ENCODE peak calls at places on chromosomes 3 and 15, in five cellular contexts. D is activated CD4-positive, alpha-beta T cell treated with anti-CD3 and anti-CD28 coated beads for 48 hours; O is tibial nerve; K is AG04449; T is mesenchymal stem cell. S is an unnamed sample.

GRCh38 chr15:83285979-83286553 is 1.6 kb upstream of the BNC1 start:
- DNase-seq in O (no peak), K (peak), T (peak), D (no peak), S (no peak)

GRCh38 chr3:143203848-143204247 is 84.3 kb downstream of the CHST2 start:
- DNase-seq in T (peak), O (no peak), D (no peak), K (no peak), S (no peak)

GRCh38 chr3:37872413-37873160 is 10.9 kb downstream of the CTDSPL start:
- DNase-seq in T (peak), D (no peak), K (no peak), O (no peak), S (no peak)

GRCh38 chr3:11969986-11970385 is 34.2 kb upstream of the SYN2 start:
- DNase-seq in O (no peak), K (no peak), T (no peak), D (no peak), S (no peak)

GRCh38 chr15:31016446-31016915 is 25.1 kb upstream of the MTMR10 start:
- DNase-seq in K (peak), O (no peak), T (peak), D (no peak), S (no peak)

GRCh38 chr3:79976466-79976865 is 208.7 kb upstream of the ROBO1 start:
- DNase-seq in D (no peak), O (no peak), K (no peak), T (no peak), S (no peak)

GRCh38 chr3:10580426-10580825 is 75.0 kb upstream of the ATP2B2 start:
- DNase-seq in D (no peak), K (no peak), T (no peak), O (no peak), S (no peak)

GRCh38 chr3:108036984-108037741 is 53.7 kb downstream of the CD47 start:
- DNase-seq in D (no peak), T (peak), K (no peak), O (no peak), S (no peak)

GRCh38 chr3:120450261-120450913 is 405 bp downstream of the FSTL1 start:
- DNase-seq in O (peak), T (peak), D (peak), K (no peak), S (peak)

GRCh38 chr3:71064976-71065763 is 518.4 kb downstream of the FOXP1 start:
- DNase-seq in K (no peak), O (peak), D (peak), T (peak), S (peak)

GRCh38 chr3:29064085-29064484 is 216.8 kb upstream of the RBMS3 start:
- DNase-seq in K (peak), T (peak), D (no peak), O (no peak), S (peak)

GRCh38 chr15:60520041-60520824 is 41.3 kb upstream of the ICE2 start:
- DNase-seq in K (no peak), O (no peak), D (no peak), T (no peak), S (no peak)

GRCh38 chr3:23810342-23811116 is 4.8 kb downstream of the UBE2E1 start:
- DNase-seq in T (peak), K (no peak), D (peak), O (peak), S (peak)

GRCh38 chr15:69885182-69886041 is 212.3 kb downstream of the TLE3 start:
- DNase-seq in K (no peak), D (no peak), T (no peak), O (no peak), S (no peak)

GRCh38 chr15:68431037-68431791 is 749 bp downstream of the ITGA11 start:
- DNase-seq in D (no peak), K (no peak), T (no peak), O (no peak), S (no peak)

GRCh38 chr3:32083901-32084300 is 22.5 kb upstream of the GPD1L start:
- DNase-seq in D (no peak), T (no peak), K (no peak), O (no peak), S (no peak)

GRCh38 chr15:80822666-80823065 is 43.5 kb downstream of the CEMIP start:
- DNase-seq in O (no peak), T (no peak), K (no peak), D (no peak), S (no peak)

GRCh38 chr15:28122038-28122949 is 23.2 kb upstream of the OCA2 start:
- DNase-seq in K (no peak), D (no peak), T (no peak), O (no peak), S (no peak)

GRCh38 chr15:86837631-86838030 is 758.0 kb downstream of the AGBL1 start:
- DNase-seq in O (no peak), D (no peak), T (no peak), K (no peak), S (no peak)

GRCh38 chr3:196995646-196996355 is 27.2 kb upstream of the PIGZ start:
- DNase-seq in O (no peak), K (no peak), T (no peak), D (no peak), S (no peak)

GRCh38 chr3:30198162-30198561 is 408.2 kb upstream of the TGFBR2 start:
- DNase-seq in O (no peak), K (no peak), T (peak), D (no peak), S (no peak)

GRCh38 chr15:81310480-81310879 is 13.5 kb downstream of the STARD5 start:
- DNase-seq in T (no peak), O (no peak), K (no peak), D (no peak), S (no peak)

GRCh38 chr3:51677358-51677757 is 6.3 kb downstream of the TEX264 start:
- DNase-seq in T (no peak), D (no peak), K (no peak), O (no peak), S (no peak)

GRCh38 chr3:123281929-123282328 is 80.2 kb downstream of the SEC22A start:
- DNase-seq in D (no peak), K (no peak), O (no peak), T (no peak), S (no peak)

GRCh38 chr3:183369626-183370025 is 58.8 kb downstream of the MCF2L2 start:
- DNase-seq in T (no peak), K (no peak), D (no peak), O (no peak), S (no peak)

GRCh38 chr3:177680442-177680821 is 483.1 kb upstream of the TBL1XR1 start:
- DNase-seq in K (no peak), D (no peak), O (no peak), T (peak), S (no peak)

GRCh38 chr3:46861293-46861995 is 1.8 kb downstream of the MYL3 start:
- DNase-seq in K (no peak), T (no peak), O (no peak), D (no peak), S (no peak)

GRCh38 chr15:33206366-33206765 is 11.9 kb upstream of the FMN1 start:
- DNase-seq in T (no peak), K (no peak), O (no peak), D (no peak), S (no peak)

GRCh38 chr15:39939487-39940452 is 5.9 kb downstream of the EIF2AK4 start:
- DNase-seq in K (no peak), T (no peak), O (no peak), D (no peak), S (no peak)

GRCh38 chr3:123385072-123385471 is 63.8 kb downstream of the ADCY5 start:
- DNase-seq in O (no peak), T (peak), D (no peak), K (no peak), S (no peak)

GRCh38 chr3:174438501-174439156 is 420.5 kb upstream of the NAALADL2 start:
- DNase-seq in T (peak), D (no peak), K (no peak), O (no peak), S (no peak)

GRCh38 chr15:48191574-48192225 is at the start of gene CTXN2:
- DNase-seq in T (peak), O (no peak), K (no peak), D (no peak), S (no peak)

GRCh38 chr3:171435757-171436156 is 24.4 kb downstream of the TNIK start:
- DNase-seq in T (no peak), K (no peak), D (no peak), O (no peak), S (no peak)

GRCh38 chr3:58093573-58094195 is 85.5 kb downstream of the FLNB start:
- DNase-seq in K (no peak), D (no peak), T (peak), O (no peak), S (no peak)

GRCh38 chr3:170731281-170731680 is 138.7 kb downstream of the RPL22L1 start:
- DNase-seq in K (no peak), O (no peak), T (no peak), D (no peak), S (no peak)

GRCh38 chr3:129699635-129700034 is 93.2 kb upstream of the PLXND1 start:
- DNase-seq in D (no peak), K (no peak), O (no peak), T (no peak), S (no peak)

GRCh38 chr3:46675426-46675825 is 18.1 kb downstream of the ALS2CL start:
- DNase-seq in K (no peak), O (no peak), T (no peak), D (no peak), S (no peak)

S was measured in NCI-H526.